ENCODE peak calls at places on chromosomes 2 and 18, in seven cellular contexts. I is GM10248, U is fibroblast of the aortic adventitia, X is amniotic stem cell, J is HTR-8/SVneo, B is GM04504, Y is GM12891. M is an unnamed sample.

GRCh38 chr2:224039080-224039769 is at the start of gene SERPINE2:
- DNase-seq in I (peak), U (peak), X (peak), J (peak), B (peak), Y (peak), M (peak)

GRCh38 chr2:112187046-112187715 is 49.0 kb downstream of the FBLN7 start:
- DNase-seq in I (no peak), U (no peak), X (no peak), J (no peak), B (no peak), Y (no peak), M (no peak)

GRCh38 chr2:8575810-8576423 is 105.9 kb upstream of the ID2 start:
- DNase-seq in I (no peak), U (no peak), X (no peak), J (no peak), B (no peak), Y (no peak), M (no peak)

GRCh38 chr2:240018071-240018750 is 6.9 kb downstream of the NDUFA10 start:
- DNase-seq in I (no peak), U (no peak), X (no peak), J (no peak), B (no peak), Y (no peak), M (no peak)

GRCh38 chr2:44579136-44579836 is 217.5 kb downstream of the CAMKMT start:
- DNase-seq in I (no peak), U (peak), X (no peak), J (no peak), B (no peak), Y (no peak), M (no peak)

GRCh38 chr2:219175928-219176817 is 552 bp downstream of the CNPPD1 start:
- DNase-seq in I (peak), U (peak), X (no peak), J (peak), B (no peak), Y (no peak), M (no peak)

GRCh38 chr2:47094519-47095155 is 60.5 kb downstream of the STPG4 start:
- DNase-seq in I (no peak), U (peak), X (no peak), J (no peak), B (no peak), Y (no peak), M (no peak)

GRCh38 chr2:11955883-11956282 is 209.5 kb downstream of the LPIN1 start:
- DNase-seq in I (no peak), U (no peak), X (no peak), J (no peak), B (no peak), Y (no peak), M (no peak)

GRCh38 chr2:33380001-33380609 is 96.3 kb upstream of the RASGRP3 start:
- DNase-seq in I (no peak), U (peak), X (no peak), J (no peak), B (no peak), Y (no peak), M (no peak)

GRCh38 chr2:62339837-62340236 is 143.9 kb downstream of the B3GNT2 start:
- DNase-seq in I (no peak), U (no peak), X (no peak), J (no peak), B (no peak), Y (no peak), M (no peak)

GRCh38 chr2:128421861-128422311 is 103.2 kb upstream of the HS6ST1 start:
- DNase-seq in I (no peak), U (no peak), X (no peak), J (no peak), B (no peak), Y (no peak), M (no peak)

GRCh38 chr2:79782540-79782939 is 269.7 kb downstream of the CTNNA2 start:
- DNase-seq in I (no peak), U (no peak), X (no peak), J (no peak), B (no peak), Y (no peak), M (no peak)

GRCh38 chr2:9800975-9801723 is 42.1 kb upstream of the TAF1B start:
- DNase-seq in I (peak), U (peak), X (no peak), J (peak), B (no peak), Y (no peak), M (no peak)

GRCh38 chr2:171522804-171523338 is 597 bp downstream of the CYBRD1 start:
- DNase-seq in I (peak), U (peak), X (no peak), J (no peak), B (no peak), Y (peak), M (no peak)

GRCh38 chr2:237085261-237086221 is at the start of gene COPS8:
- DNase-seq in I (peak), U (peak), X (peak), J (peak), B (peak), Y (peak), M (peak)

GRCh38 chr18:34707670-34708069 is 2.4 kb upstream of the DTNA start:
- DNase-seq in I (no peak), U (peak), X (peak), J (peak), B (peak), Y (no peak), M (peak)

GRCh38 chr2:102703748-102704147 is 58.1 kb upstream of the TMEM182 start:
- DNase-seq in I (peak), U (peak), X (no peak), J (peak), B (no peak), Y (no peak), M (no peak)

GRCh38 chr2:130183500-130184373 is 1.7 kb downstream of the MZT2B start:
- DNase-seq in I (no peak), U (peak), X (no peak), J (no peak), B (no peak), Y (no peak), M (peak)

GRCh38 chr2:234496835-234497591 is at the start of gene ARL4C:
- DNase-seq in I (peak), U (peak), X (peak), J (peak), B (peak), Y (peak), M (no peak)

GRCh38 chr2:241063587-241063986 is 38.5 kb downstream of the MTERF4 start:
- DNase-seq in I (no peak), U (no peak), X (no peak), J (no peak), B (no peak), Y (no peak), M (no peak)

GRCh38 chr2:217417536-217417935 is 557.7 kb upstream of the TNP1 start:
- DNase-seq in I (no peak), U (no peak), X (no peak), J (no peak), B (no peak), Y (no peak), M (no peak)

GRCh38 chr2:112254466-112255240 is at the start of gene ZC3H8:
- DNase-seq in I (peak), U (peak), X (peak), J (peak), B (peak), Y (peak), M (peak)

GRCh38 chr2:75560768-75561565 is at the start of gene EVA1A:
- DNase-seq in I (peak), U (peak), X (peak), J (peak), B (peak), Y (peak), M (peak)

GRCh38 chr2:95699201-95699600 is 107.4 kb downstream of the TRIM43 start:
- DNase-seq in I (no peak), U (no peak), X (no peak), J (no peak), B (no peak), Y (no peak), M (no peak)

GRCh38 chr2:217901826-217902225 is 101.0 kb downstream of the TNS1 start:
- DNase-seq in I (no peak), U (peak), X (no peak), J (no peak), B (no peak), Y (no peak), M (peak)

GRCh38 chr2:111185496-111186022 is 64.8 kb downstream of the BCL2L11 start:
- DNase-seq in I (no peak), U (no peak), X (no peak), J (no peak), B (no peak), Y (no peak), M (no peak)

GRCh38 chr2:224126459-224126858 is 87.4 kb upstream of the SERPINE2 start:
- DNase-seq in I (no peak), U (peak), X (no peak), J (no peak), B (no peak), Y (no peak), M (no peak)

M was measured in fibroblast of the conjunctiva.